ENCODE peak calls at places on chromosomes 6 and 20, in seven cellular contexts. P, J, X, V, L, F and O are unnamed samples.

GRCh38 chr6:24945046-24945445 is 9.3 kb upstream of the RIPOR2 start:
- DNase-seq in P (no peak), J (no peak), X (no peak), V (no peak), L (no peak), F (no peak), O (no peak)

GRCh38 chr6:40308533-40309306 is 278.4 kb downstream of the LRFN2 start:
- DNase-seq in P (peak), J (peak), X (peak), V (no peak), L (peak), F (no peak), O (peak)

GRCh38 chr6:4946521-4946920 is 57.3 kb downstream of the RPP40 start:
- DNase-seq in P (no peak), J (no peak), X (no peak), V (no peak), L (no peak), F (no peak), O (no peak)

GRCh38 chr6:106560966-106561740 is 68.1 kb downstream of the RTN4IP1 start:
- DNase-seq in P (no peak), J (no peak), X (no peak), V (no peak), L (no peak), F (no peak), O (no peak)

GRCh38 chr6:12709116-12709515 is 7.5 kb upstream of the PHACTR1 start:
- DNase-seq in P (no peak), J (no peak), X (no peak), V (no peak), L (no peak), F (no peak), O (no peak)

GRCh38 chr6:146224988-146225387 is 196.1 kb downstream of the GRM1 start:
- DNase-seq in P (no peak), J (no peak), X (no peak), V (no peak), L (no peak), F (no peak), O (no peak)

GRCh38 chr6:46491789-46492547 is 719 bp upstream of the RCAN2 start:
- DNase-seq in P (peak), J (peak), X (peak), V (no peak), L (peak), F (peak), O (peak)

GRCh38 chr20:38805958-38806854 is 709 bp downstream of the PPP1R16B start:
- DNase-seq in P (no peak), J (peak), X (no peak), V (no peak), L (no peak), F (peak), O (peak)

GRCh38 chr20:1371830-1372539 is 20.9 kb downstream of the FKBP1A start:
- DNase-seq in P (no peak), J (no peak), X (no peak), V (no peak), L (no peak), F (no peak), O (no peak)

GRCh38 chr6:17098538-17098937 is 3.3 kb upstream of the STMND1 start:
- DNase-seq in P (no peak), J (no peak), X (no peak), V (no peak), L (peak), F (no peak), O (no peak)

GRCh38 chr6:38603966-38604365 is 35.8 kb downstream of the BTBD9 start:
- DNase-seq in P (no peak), J (no peak), X (no peak), V (no peak), L (no peak), F (no peak), O (no peak)

DNA sequence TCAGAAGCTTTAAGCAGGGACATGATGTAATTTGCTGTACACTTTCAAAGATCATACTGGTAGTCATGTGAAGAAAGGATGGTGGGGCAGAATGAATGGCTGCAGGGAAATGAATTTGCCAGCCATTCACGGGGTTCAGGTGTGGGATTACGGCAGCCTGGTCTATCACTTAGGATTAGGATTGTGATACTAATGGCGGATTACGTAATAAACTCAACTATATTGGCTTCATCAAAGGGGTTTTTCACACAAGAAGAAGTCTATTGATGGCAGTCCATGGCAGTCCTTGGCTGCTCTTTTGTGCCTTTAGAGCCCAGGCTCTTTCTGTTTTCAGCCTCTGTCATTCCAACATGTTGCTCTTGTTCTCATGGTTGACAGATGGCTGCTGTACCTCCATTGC is 12.6 kb upstream of the EEF1E1 start:
- DNase-seq in P (no peak), J (no peak), X (no peak), V (no peak), L (no peak), F (no peak), O (no peak)
- H3K4me3 ChIP-seq in P (no peak), J (no peak), X (no peak), V (no peak), L (no peak), F (no peak), O (no peak)

GRCh38 chr20:49230575-49231211 is 11.5 kb downstream of the DDX27 start:
- DNase-seq in P (no peak), J (no peak), X (no peak), V (no peak), L (peak), F (peak), O (no peak)

GRCh38 chr20:49234831-49235230 is 15.6 kb downstream of the DDX27 start:
- DNase-seq in P (no peak), J (no peak), X (no peak), V (no peak), L (no peak), F (no peak), O (no peak)

GRCh38 chr20:49231461-49231860 is 12.2 kb downstream of the DDX27 start:
- DNase-seq in P (no peak), J (no peak), X (no peak), V (no peak), L (no peak), F (no peak), O (no peak)

GRCh38 chr20:49236301-49236700 is 17.1 kb downstream of the DDX27 start:
- DNase-seq in P (no peak), J (no peak), X (no peak), V (no peak), L (no peak), F (no peak), O (no peak)

DNA sequence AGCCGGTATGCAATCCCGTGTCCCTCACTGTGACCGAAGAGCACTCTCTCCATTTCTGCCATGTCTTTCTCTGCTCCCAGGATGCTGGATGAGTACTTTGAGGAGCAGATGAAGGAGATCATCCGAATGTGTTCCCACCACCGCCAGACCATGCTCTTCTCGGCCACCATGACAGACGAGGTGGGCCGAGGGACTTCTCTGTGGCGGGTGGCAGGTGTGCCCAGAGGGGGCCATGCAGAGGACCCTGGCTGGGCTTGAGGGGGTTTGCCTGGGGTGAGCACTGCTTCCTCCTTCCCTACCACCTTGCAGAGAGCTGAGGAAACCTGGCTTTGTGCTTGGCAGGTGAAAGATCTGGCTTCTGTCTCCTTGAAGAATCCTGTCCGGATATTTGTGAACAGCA is 14.0 kb downstream of the DDX27 start:
- DNase-seq in P (no peak), J (no peak), X (no peak), V (no peak), L (no peak), F (no peak), O (no peak)
- H3K4me3 ChIP-seq in P (no peak), J (no peak), X (no peak), V (no peak), L (no peak), F (no peak), O (no peak)

GRCh38 chr20:62776692-62777527 is 19.4 kb upstream of the MRGBP start:
- DNase-seq in P (no peak), J (no peak), X (no peak), V (no peak), L (peak), F (no peak), O (peak)
- H3K4me3 ChIP-seq in P (no peak), J (no peak), X (no peak), V (no peak), L (no peak), F (no peak), O (peak)

GRCh38 chr20:25858495-25859425 is 162.1 kb upstream of the ZNF337 start:
- DNase-seq in P (no peak), J (no peak), X (no peak), V (no peak), L (no peak), F (no peak), O (no peak)
- H3K4me3 ChIP-seq in P (no peak), J (peak), X (peak), V (peak), L (no peak), F (peak), O (no peak)

DNA sequence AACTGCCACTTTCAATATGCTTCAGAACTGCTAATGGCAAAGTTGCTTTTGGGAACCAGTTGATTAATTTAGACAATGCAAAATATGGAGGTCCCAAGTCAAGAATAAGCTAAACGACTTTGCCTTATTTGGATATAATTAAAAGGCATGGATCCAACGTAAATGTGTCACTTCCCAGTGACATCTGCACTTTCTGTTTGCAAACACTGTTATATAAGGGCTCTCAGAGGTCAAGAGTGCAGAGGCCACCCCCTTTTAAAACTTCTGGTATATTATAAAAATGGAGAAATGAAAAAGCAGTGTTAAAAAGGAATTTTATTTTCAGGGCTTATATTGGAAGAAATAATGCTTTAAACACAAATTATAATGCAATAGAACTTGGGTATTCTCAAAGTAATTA is 239.1 kb upstream of the FLRT3 start:
- DNase-seq in P (no peak), J (no peak), X (no peak), V (no peak), L (no peak), F (no peak), O (no peak)
- H3K4me3 ChIP-seq in P (no peak), J (no peak), X (no peak), V (no peak), L (no peak), F (no peak), O (no peak)